ENCODE peak calls at places on chromosomes 12 and 14, in five cellular contexts. One of them, this sample, is unnamed.

GRCh38 chr14:59455411-59455810 is 9.8 kb downstream of the GPR135 start:
- DNase-seq in MM.1S: no peak
- DNase-seq in HCT116: no peak
- DNase-seq in heart left ventricle: no peak
- DNase-seq in OCI-LY7: no peak
- DNase-seq in this sample: no peak

GRCh38 chr14:65792208-65792905 is 379.8 kb downstream of the FUT8 start:
- DNase-seq in MM.1S: no peak
- DNase-seq in HCT116: peak
- DNase-seq in heart left ventricle: no peak
- DNase-seq in OCI-LY7: no peak
- DNase-seq in this sample: no peak

GRCh38 chr12:50637870-50638481 is 125.9 kb upstream of the ATF1 start:
- DNase-seq in MM.1S: peak
- DNase-seq in HCT116: no peak
- DNase-seq in heart left ventricle: no peak
- DNase-seq in OCI-LY7: peak
- DNase-seq in this sample: peak

GRCh38 chr12:109387425-109388166 is 39.9 kb downstream of the MYO1H start:
- DNase-seq in MM.1S: peak
- DNase-seq in HCT116: peak
- DNase-seq in heart left ventricle: no peak
- DNase-seq in OCI-LY7: peak
- DNase-seq in this sample: peak

GRCh38 chr14:78644824-78645559 is 474.8 kb downstream of the NRXN3 start:
- DNase-seq in MM.1S: no peak
- DNase-seq in HCT116: no peak
- DNase-seq in heart left ventricle: no peak
- DNase-seq in OCI-LY7: no peak
- DNase-seq in this sample: no peak

GRCh38 chr14:79091381-79091963 is 921.3 kb downstream of the NRXN3 start:
- DNase-seq in MM.1S: no peak
- DNase-seq in HCT116: no peak
- DNase-seq in heart left ventricle: no peak
- DNase-seq in OCI-LY7: no peak
- DNase-seq in this sample: no peak

GRCh38 chr14:66999978-67000377 is 189.3 kb upstream of the GARIN2 start:
- DNase-seq in MM.1S: no peak
- DNase-seq in HCT116: no peak
- DNase-seq in heart left ventricle: no peak
- DNase-seq in OCI-LY7: no peak
- DNase-seq in this sample: no peak

GRCh38 chr14:60294670-60295069 is 45.6 kb downstream of the PPM1A start:
- DNase-seq in MM.1S: no peak
- DNase-seq in HCT116: no peak
- DNase-seq in heart left ventricle: no peak
- DNase-seq in OCI-LY7: no peak
- DNase-seq in this sample: no peak

GRCh38 chr12:13788626-13789025 is 192.8 kb downstream of the GRIN2B start:
- DNase-seq in MM.1S: no peak
- DNase-seq in HCT116: no peak
- DNase-seq in heart left ventricle: no peak
- DNase-seq in OCI-LY7: no peak
- DNase-seq in this sample: no peak

GRCh38 chr12:32586390-32586789 is 92.7 kb upstream of the DNM1L start:
- DNase-seq in MM.1S: no peak
- DNase-seq in HCT116: no peak
- DNase-seq in heart left ventricle: no peak
- DNase-seq in OCI-LY7: no peak
- DNase-seq in this sample: no peak

GRCh38 chr14:95156765-95157194 is 549 bp downstream of the DICER1 start:
- DNase-seq in MM.1S: peak
- DNase-seq in HCT116: no peak
- DNase-seq in heart left ventricle: peak
- DNase-seq in OCI-LY7: peak
- DNase-seq in this sample: no peak

GRCh38 chr14:59816931-59817330 is 53.6 kb downstream of the RTN1 start:
- DNase-seq in MM.1S: no peak
- DNase-seq in HCT116: no peak
- DNase-seq in heart left ventricle: no peak
- DNase-seq in OCI-LY7: no peak
- DNase-seq in this sample: no peak

GRCh38 chr12:26100966-26101744 is 23.7 kb downstream of the BHLHE41 start:
- DNase-seq in MM.1S: peak
- DNase-seq in HCT116: no peak
- DNase-seq in heart left ventricle: no peak
- DNase-seq in OCI-LY7: no peak
- DNase-seq in this sample: no peak

GRCh38 chr12:105445261-105446015 is 114.9 kb downstream of the C12orf75 start:
- DNase-seq in MM.1S: no peak
- DNase-seq in HCT116: no peak
- DNase-seq in heart left ventricle: no peak
- DNase-seq in OCI-LY7: no peak
- DNase-seq in this sample: no peak

GRCh38 chr12:94941440-94941862 is 62.0 kb downstream of the NDUFA12 start:
- DNase-seq in MM.1S: no peak
- DNase-seq in HCT116: no peak
- DNase-seq in heart left ventricle: peak
- DNase-seq in OCI-LY7: no peak
- DNase-seq in this sample: no peak

DNA sequence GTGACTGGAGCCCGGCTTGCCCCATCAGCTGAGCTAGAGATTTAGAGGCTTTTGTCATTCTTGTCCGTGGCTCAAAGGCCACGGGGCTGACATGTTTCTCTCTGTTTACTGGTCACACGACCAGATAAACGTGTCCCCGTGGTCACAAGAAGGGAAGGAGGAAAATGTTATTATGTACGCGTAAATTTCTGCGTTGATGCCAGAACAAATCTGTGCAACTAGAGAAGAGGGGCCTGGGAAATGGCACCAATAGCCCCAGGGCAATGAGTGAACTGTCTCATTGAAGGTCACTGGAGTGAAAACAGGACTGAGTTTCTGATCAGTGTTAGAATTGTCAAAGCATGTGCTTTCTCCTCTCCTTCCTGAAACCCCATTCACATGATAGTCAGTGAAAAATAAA is 25.3 kb downstream of the OAS2 start:
- DNase-seq in MM.1S: no peak
- DNase-seq in HCT116: no peak
- DNase-seq in heart left ventricle: no peak
- DNase-seq in OCI-LY7: no peak
- DNase-seq in this sample: no peak
- TF ChIP-seq CTCF in MM.1S: no peak
- TF ChIP-seq CTCF in HCT116: no peak
- TF ChIP-seq CTCF in heart left ventricle: no peak
- TF ChIP-seq CTCF in OCI-LY7: no peak
- TF ChIP-seq CTCF in this sample: no peak

DNA sequence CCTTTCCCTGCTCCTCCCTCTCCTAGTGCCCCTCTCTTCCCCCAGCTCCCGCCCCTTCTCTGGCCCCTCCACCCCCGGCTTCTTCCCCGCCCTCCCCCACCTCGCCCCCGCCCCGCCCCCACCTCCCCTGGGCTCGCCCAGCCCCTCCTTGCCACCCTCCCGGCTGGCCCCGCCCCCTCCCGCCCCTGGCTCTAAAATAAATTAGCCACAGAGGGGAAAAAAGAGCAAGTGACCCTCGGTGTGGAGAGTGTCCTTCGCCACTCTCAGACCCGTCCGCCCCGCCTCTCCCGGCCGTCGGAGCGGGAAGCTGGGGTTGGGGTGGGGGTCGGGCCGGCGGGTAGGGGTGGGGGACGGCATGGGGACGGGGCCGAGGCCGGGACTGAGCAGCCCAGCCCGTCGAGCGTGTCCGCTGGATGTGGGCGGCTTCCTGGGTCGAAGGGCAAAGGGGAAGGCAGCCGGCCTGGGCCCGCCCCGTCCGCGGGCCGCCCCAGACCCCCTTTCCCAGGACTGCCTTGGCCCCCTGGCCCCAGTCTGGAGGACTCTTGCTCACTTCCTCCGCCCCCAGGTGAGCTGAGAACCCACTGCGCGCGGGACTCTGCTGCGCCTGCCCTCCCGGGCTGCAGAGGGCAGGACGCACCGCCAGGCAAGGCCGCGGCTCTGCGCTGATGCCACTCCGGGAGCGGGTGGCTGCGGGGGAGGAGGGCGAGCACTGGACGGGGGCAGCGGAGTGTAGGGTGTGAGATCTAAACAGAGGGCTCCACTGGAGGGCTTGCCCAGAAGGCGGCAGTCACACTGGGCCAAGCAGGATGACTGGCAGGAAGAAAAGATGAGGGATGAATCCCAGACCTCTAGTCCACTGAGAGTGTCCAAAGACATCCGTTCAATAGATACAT is 571 bp upstream of the FIGNL2 start:
- DNase-seq in MM.1S: no peak
- DNase-seq in HCT116: no peak
- DNase-seq in heart left ventricle: peak
- DNase-seq in OCI-LY7: no peak
- DNase-seq in this sample: no peak
- TF ChIP-seq CTCF in MM.1S: no peak
- TF ChIP-seq CTCF in HCT116: no peak
- TF ChIP-seq CTCF in heart left ventricle: no peak
- TF ChIP-seq CTCF in OCI-LY7: no peak
- TF ChIP-seq CTCF in this sample: no peak

GRCh38 chr12:48183091-48183875 is at the start of gene CCDC184:
- DNase-seq in MM.1S: peak
- DNase-seq in HCT116: peak
- DNase-seq in heart left ventricle: peak
- DNase-seq in OCI-LY7: peak
- DNase-seq in this sample: peak
- TF ChIP-seq CTCF in MM.1S: peak
- TF ChIP-seq CTCF in HCT116: peak
- TF ChIP-seq CTCF in heart left ventricle: peak
- TF ChIP-seq CTCF in OCI-LY7: peak
- TF ChIP-seq CTCF in this sample: peak

GRCh38 chr14:83463500-83464098 is 1929.9 kb upstream of the SEL1L start:
- DNase-seq in MM.1S: peak
- DNase-seq in HCT116: no peak
- DNase-seq in heart left ventricle: peak
- DNase-seq in OCI-LY7: peak
- DNase-seq in this sample: peak
- TF ChIP-seq CTCF in MM.1S: peak
- TF ChIP-seq CTCF in HCT116: no peak
- TF ChIP-seq CTCF in heart left ventricle: peak
- TF ChIP-seq CTCF in OCI-LY7: peak
- TF ChIP-seq CTCF in this sample: peak

GRCh38 chr14:69299286-69300035 is 39.5 kb downstream of the GALNT16 start:
- DNase-seq in MM.1S: no peak
- DNase-seq in HCT116: no peak
- DNase-seq in heart left ventricle: no peak
- DNase-seq in OCI-LY7: peak
- DNase-seq in this sample: no peak
- TF ChIP-seq CTCF in MM.1S: no peak
- TF ChIP-seq CTCF in HCT116: no peak
- TF ChIP-seq CTCF in heart left ventricle: no peak
- TF ChIP-seq CTCF in OCI-LY7: peak
- TF ChIP-seq CTCF in this sample: no peak

GRCh38 chr14:22178330-22178981 is 410.6 kb downstream of the DAD1 start:
- DNase-seq in MM.1S: peak
- DNase-seq in HCT116: no peak
- DNase-seq in heart left ventricle: no peak
- DNase-seq in OCI-LY7: no peak
- DNase-seq in this sample: no peak

GRCh38 chr14:22179190-22179589 is 409.8 kb downstream of the DAD1 start:
- DNase-seq in MM.1S: no peak
- DNase-seq in HCT116: no peak
- DNase-seq in heart left ventricle: no peak
- DNase-seq in OCI-LY7: no peak
- DNase-seq in this sample: no peak

GRCh38 chr14:22174412-22174811 is 414.6 kb downstream of the DAD1 start:
- DNase-seq in MM.1S: no peak
- DNase-seq in HCT116: no peak
- DNase-seq in heart left ventricle: no peak
- DNase-seq in OCI-LY7: no peak
- DNase-seq in this sample: no peak

GRCh38 chr14:22177870-22178269 is 411.2 kb downstream of the DAD1 start:
- DNase-seq in MM.1S: no peak
- DNase-seq in HCT116: no peak
- DNase-seq in heart left ventricle: no peak
- DNase-seq in OCI-LY7: no peak
- DNase-seq in this sample: no peak

DNA sequence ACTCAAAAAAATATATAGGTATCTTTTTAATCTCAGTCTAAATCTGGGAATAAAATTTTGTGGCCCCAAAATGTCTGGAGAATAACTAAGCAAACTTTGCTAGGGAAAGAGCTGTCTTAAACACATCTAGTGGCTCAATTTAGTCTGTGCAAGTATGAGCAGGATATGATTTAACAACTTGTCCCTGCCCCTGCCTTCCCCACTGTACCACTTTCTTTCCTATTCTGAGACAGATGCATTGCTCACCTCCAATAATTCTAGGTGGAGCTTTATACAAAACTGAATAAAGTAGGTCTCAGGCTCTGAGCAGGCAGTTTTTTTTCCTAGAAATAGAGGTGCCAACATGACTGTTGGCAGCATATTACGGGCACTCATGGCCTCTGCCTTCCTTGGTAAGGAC is 412.1 kb downstream of the DAD1 start:
- DNase-seq in MM.1S: no peak
- DNase-seq in HCT116: no peak
- DNase-seq in heart left ventricle: no peak
- DNase-seq in OCI-LY7: no peak
- DNase-seq in this sample: no peak
- TF ChIP-seq CTCF in MM.1S: no peak
- TF ChIP-seq CTCF in HCT116: no peak
- TF ChIP-seq CTCF in heart left ventricle: no peak
- TF ChIP-seq CTCF in OCI-LY7: no peak
- TF ChIP-seq CTCF in this sample: no peak

GRCh38 chr12:72346331-72346944 is 74.3 kb downstream of the TRHDE start:
- DNase-seq in MM.1S: peak
- DNase-seq in HCT116: peak
- DNase-seq in heart left ventricle: peak
- DNase-seq in OCI-LY7: peak
- DNase-seq in this sample: no peak
- TF ChIP-seq CTCF in MM.1S: peak
- TF ChIP-seq CTCF in HCT116: peak
- TF ChIP-seq CTCF in heart left ventricle: peak
- TF ChIP-seq CTCF in OCI-LY7: peak
- TF ChIP-seq CTCF in this sample: peak

GRCh38 chr14:106657460-106657859 is 1131.1 kb downstream of the TMEM121 start:
- DNase-seq in MM.1S: peak
- DNase-seq in HCT116: no peak
- DNase-seq in heart left ventricle: no peak
- DNase-seq in OCI-LY7: peak
- DNase-seq in this sample: peak
- TF ChIP-seq CTCF in MM.1S: peak
- TF ChIP-seq CTCF in HCT116: no peak
- TF ChIP-seq CTCF in heart left ventricle: no peak
- TF ChIP-seq CTCF in OCI-LY7: peak
- TF ChIP-seq CTCF in this sample: peak

This sample was measured in GM13976.